ENCODE peak calls at places on chromosomes 16 and 17, in four cellular contexts. V is transverse colon, C is lower leg skin, T is fibroblast of pulmonary artery. Z is an unnamed sample.

GRCh38 chr16:19613834-19614233 is 58.3 kb downstream of the VPS35L start:
- DNase-seq in V (no peak), C (no peak), T (peak), Z (no peak)

GRCh38 chr16:35557731-35558130 is 2098.3 kb downstream of the TP53TG3F start:
- DNase-seq in V (no peak), C (no peak), T (no peak), Z (no peak)

GRCh38 chr16:57977418-57978069 is 6.6 kb upstream of the CNGB1 start:
- DNase-seq in V (no peak), C (no peak), T (no peak), Z (no peak)

GRCh38 chr17:29115906-29116651 is 64.1 kb downstream of the MYO18A start:
- DNase-seq in V (no peak), C (no peak), T (peak), Z (peak)

GRCh38 chr16:23835390-23836077 is at the start of gene PRKCB:
- DNase-seq in V (peak), C (peak), T (peak), Z (no peak)

GRCh38 chr17:51427259-51428255 is 167.2 kb downstream of the UTP18 start:
- DNase-seq in V (no peak), C (no peak), T (no peak), Z (no peak)

GRCh38 chr17:81845881-81846742 is 11.3 kb upstream of the PPP1R27 start:
- DNase-seq in V (no peak), C (no peak), T (no peak), Z (no peak)

GRCh38 chr16:72094266-72094610 is 591 bp downstream of the DHX38 start:
- DNase-seq in V (no peak), C (no peak), T (no peak), Z (no peak)

GRCh38 chr16:11141409-11142260 is 114.4 kb downstream of the SOCS1 start:
- DNase-seq in V (no peak), C (no peak), T (no peak), Z (no peak)

GRCh38 chr17:67289174-67289876 is 44.3 kb upstream of the HELZ start:
- DNase-seq in V (peak), C (peak), T (peak), Z (no peak)

GRCh38 chr16:51326131-51326856 is 175.2 kb upstream of the SALL1 start:
- DNase-seq in V (no peak), C (no peak), T (peak), Z (peak)

GRCh38 chr16:4846503-4846900 is 586 bp downstream of the GLYR1 start:
- DNase-seq in V (peak), C (peak), T (peak), Z (peak)

GRCh38 chr17:75814900-75815373 is 29.3 kb downstream of the UNC13D start:
- DNase-seq in V (no peak), C (no peak), T (peak), Z (no peak)

GRCh38 chr16:89354325-89354724 is 136.0 kb downstream of the ANKRD11 start:
- DNase-seq in V (no peak), C (no peak), T (no peak), Z (no peak)

GRCh38 chr17:43723697-43724359 is 34.8 kb downstream of the SOST start:
- DNase-seq in V (no peak), C (no peak), T (peak), Z (peak)

GRCh38 chr17:50844117-50844700 is 8.8 kb downstream of the WFIKKN2 start:
- DNase-seq in V (no peak), C (no peak), T (no peak), Z (no peak)

GRCh38 chr17:68461122-68461539 is 3.8 kb upstream of the WIPI1 start:
- DNase-seq in V (no peak), C (no peak), T (no peak), Z (no peak)

GRCh38 chr17:81858170-81858966 is 2.0 kb downstream of the P4HB start:
- DNase-seq in V (no peak), C (no peak), T (no peak), Z (no peak)

GRCh38 chr17:72705905-72706395 is 386.5 kb downstream of the SLC39A11 start:
- DNase-seq in V (no peak), C (no peak), T (no peak), Z (no peak)

GRCh38 chr16:11994187-11995119 is 17.9 kb downstream of the SNX29 start:
- DNase-seq in V (peak), C (peak), T (no peak), Z (no peak)

GRCh38 chr17:28331891-28332420 is 3.3 kb downstream of the IFT20 start:
- DNase-seq in V (peak), C (no peak), T (no peak), Z (no peak)

GRCh38 chr17:75524971-75525805 is at the start of gene LLGL2:
- DNase-seq in V (peak), C (peak), T (peak), Z (peak)

GRCh38 chr17:55274371-55275255 is 9.9 kb downstream of the HLF start:
- DNase-seq in V (no peak), C (no peak), T (no peak), Z (no peak)

GRCh38 chr17:55279203-55279602 is 14.4 kb downstream of the HLF start:
- DNase-seq in V (no peak), C (no peak), T (no peak), Z (no peak)

GRCh38 chr17:55278173-55278748 is 13.5 kb downstream of the HLF start:
- DNase-seq in V (no peak), C (no peak), T (no peak), Z (no peak)

GRCh38 chr17:55273579-55274370 is 9.0 kb downstream of the HLF start:
- DNase-seq in V (peak), C (no peak), T (no peak), Z (no peak)

DNA sequence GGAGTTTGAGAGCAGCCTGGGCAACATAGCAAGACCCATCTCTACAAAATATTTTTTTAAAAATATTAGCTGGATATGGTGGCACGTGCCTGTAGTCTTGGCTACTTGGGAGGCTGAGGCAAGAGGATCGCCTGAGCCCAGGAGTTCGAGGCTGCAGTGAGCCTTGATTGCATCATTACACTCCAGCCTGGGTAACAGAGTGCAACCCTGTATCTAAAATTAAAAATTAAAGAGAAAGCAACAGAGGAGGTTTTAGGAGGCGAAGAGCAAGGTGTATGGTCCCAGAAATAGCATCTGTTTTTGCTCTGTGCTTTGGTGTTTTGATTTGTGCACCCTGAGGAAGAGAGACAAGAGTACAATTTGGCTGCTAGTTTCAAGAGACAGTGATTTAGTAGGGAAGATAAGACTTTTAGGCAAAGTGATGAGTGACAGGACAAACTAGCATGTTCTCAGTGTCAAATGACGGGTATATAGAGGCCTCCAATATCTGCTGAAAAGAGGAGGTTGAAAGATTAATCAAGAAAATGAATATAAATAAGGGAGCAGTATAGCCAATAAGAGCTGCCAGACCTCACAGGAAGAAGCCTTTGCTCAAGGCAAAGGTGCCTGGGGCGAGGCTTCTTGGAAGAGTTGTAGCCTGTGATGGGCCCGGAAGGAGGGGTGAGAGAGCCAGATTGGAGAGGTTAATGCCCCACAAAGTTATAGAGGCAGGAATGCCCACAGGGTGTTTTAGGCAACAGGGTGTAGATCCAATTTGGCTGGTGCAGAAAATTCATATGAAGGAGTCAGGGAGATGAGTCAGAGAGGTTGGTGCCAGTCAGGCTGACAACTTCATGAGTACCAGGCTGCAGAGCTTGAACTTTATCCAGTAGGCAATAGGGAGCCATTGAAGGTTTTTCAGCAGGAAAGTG is 11.4 kb downstream of the HLF start:
- DNase-seq in V (no peak), C (peak), T (no peak), Z (no peak)
- TF ChIP-seq CTCF in V (no peak), C (no peak), T (no peak), Z (no peak)

GRCh38 chr16:87828071-87828971 is 41.0 kb downstream of the SLC7A5 start:
- DNase-seq in V (no peak), C (no peak), T (no peak), Z (no peak)
- TF ChIP-seq CTCF in V (no peak), C (no peak), T (no peak), Z (no peak)

GRCh38 chr16:64397945-64398508 is 723.8 kb downstream of the CDH11 start:
- DNase-seq in V (no peak), C (no peak), T (peak), Z (no peak)
- TF ChIP-seq CTCF in V (no peak), C (no peak), T (no peak), Z (no peak)

GRCh38 chr17:60139438-60140285 is 10.1 kb upstream of the CA4 start:
- DNase-seq in V (peak), C (peak), T (peak), Z (no peak)
- TF ChIP-seq CTCF in V (peak), C (no peak), T (peak), Z (no peak)

GRCh38 chr16:56824335-56824734 is 40.7 kb upstream of the SLC12A3 start:
- DNase-seq in V (peak), C (no peak), T (no peak), Z (no peak)
- TF ChIP-seq CTCF in V (no peak), C (no peak), T (peak), Z (no peak)

GRCh38 chr16:14013145-14013570 is 58.0 kb upstream of the MRTFB start:
- DNase-seq in V (no peak), C (no peak), T (no peak), Z (no peak)
- TF ChIP-seq CTCF in V (no peak), C (no peak), T (no peak), Z (no peak)

DNA sequence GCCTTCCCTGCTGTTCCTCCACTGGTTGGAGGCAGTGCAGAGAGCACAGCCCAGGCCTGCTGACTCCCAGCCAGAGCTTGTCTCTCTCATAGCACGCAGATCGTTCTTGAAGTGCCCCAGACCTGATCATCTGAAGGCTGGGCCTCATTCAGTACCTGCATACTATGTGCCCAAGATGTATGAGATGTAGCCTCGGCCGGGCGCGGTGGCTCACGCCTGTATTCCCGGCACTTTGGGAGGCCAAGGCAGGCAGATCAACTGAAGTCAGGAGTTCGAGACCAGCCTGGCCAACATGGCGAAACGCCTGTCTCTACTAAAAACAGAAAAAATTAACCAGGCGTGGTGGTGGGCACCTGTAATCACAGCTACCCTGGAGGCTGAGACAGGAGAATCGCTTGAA is 31.0 kb downstream of the WNT3 start:
- DNase-seq in V (no peak), C (no peak), T (no peak), Z (no peak)
- TF ChIP-seq CTCF in V (no peak), C (no peak), T (no peak), Z (no peak)

GRCh38 chr16:69087161-69087581 is 18.3 kb upstream of the HAS3 start:
- DNase-seq in V (no peak), C (no peak), T (peak), Z (no peak)

GRCh38 chr16:69088684-69089083 is 16.8 kb upstream of the HAS3 start:
- DNase-seq in V (no peak), C (no peak), T (no peak), Z (no peak)

GRCh38 chr16:69084301-69084700 is 21.2 kb upstream of the HAS3 start:
- DNase-seq in V (no peak), C (no peak), T (peak), Z (no peak)

GRCh38 chr16:69085032-69085695 is 20.3 kb upstream of the HAS3 start:
- DNase-seq in V (no peak), C (no peak), T (no peak), Z (no peak)

GRCh38 chr16:69083306-69083941 is 22.0 kb upstream of the HAS3 start:
- DNase-seq in V (no peak), C (no peak), T (no peak), Z (no peak)
- TF ChIP-seq CTCF in V (no peak), C (no peak), T (peak), Z (no peak)

GRCh38 chr16:85227924-85228462 is 115.7 kb upstream of the CIBAR2 start:
- DNase-seq in V (no peak), C (no peak), T (peak), Z (no peak)
- TF ChIP-seq CTCF in V (no peak), C (no peak), T (peak), Z (no peak)

Z was measured in Calu3.